ENCODE peak calls at places on chromosomes 2 and 18, in four cellular contexts. P, Q, W and Z are unnamed samples.

GRCh38 chr18:711693-712400 is 583 bp downstream of the ENOSF1 start:
- DNase-seq in P (peak; percentile 84), Q (peak; percentile 87), W (peak; percentile 90), Z (no peak)

GRCh38 chr2:181672255-181673008 is 7.9 kb downstream of the NEUROD1 start:
- DNase-seq in P (no peak), Q (no peak), W (no peak), Z (no peak)

GRCh38 chr2:112768432-112768831 is 4.0 kb upstream of the CKAP2L start:
- DNase-seq in P (peak; percentile 11), Q (no peak), W (peak; percentile 54), Z (peak; percentile 52)

GRCh38 chr2:112487444-112487961 is 5.5 kb downstream of the TTL start:
- DNase-seq in P (no peak), Q (no peak), W (no peak), Z (no peak)

GRCh38 chr2:21438949-21439348 is 315.2 kb downstream of the TDRD15 start:
- DNase-seq in P (no peak), Q (no peak), W (peak; percentile 96), Z (no peak)

GRCh38 chr2:32858713-32859112 is 88.0 kb upstream of the LTBP1 start:
- DNase-seq in P (no peak), Q (no peak), W (no peak), Z (no peak)

GRCh38 chr2:64137567-64137966 is 6.7 kb downstream of the PELI1 start:
- DNase-seq in P (no peak), Q (no peak), W (peak; percentile 49), Z (peak; percentile 32)

GRCh38 chr2:216918088-216918680 is 58.3 kb upstream of the TNP1 start:
- DNase-seq in P (no peak), Q (no peak), W (peak; percentile 69), Z (peak; percentile 78)

GRCh38 chr2:241381872-241382271 is 25.8 kb downstream of the FARP2 start:
- DNase-seq in P (no peak), Q (no peak), W (no peak), Z (no peak)

GRCh38 chr2:95307036-95307435 is 9.9 kb downstream of the KCNIP3 start:
- DNase-seq in P (no peak), Q (no peak), W (no peak), Z (no peak)

GRCh38 chr2:60414731-60415130 is 138.7 kb downstream of the BCL11A start:
- DNase-seq in P (no peak), Q (no peak), W (peak; percentile 69), Z (peak; percentile 86)